ENCODE peak calls at places on chromosomes 6 and 20, in seven cellular contexts. G is GM23338; F is stimulated activated CD8-positive, alpha-beta memory T cell treated with anti-CD3 and anti-CD28 coated beads, Interleukin-15, amount 100 ng/mL, for 4 hours; N is NCI-H1417; E is NCI-H1436 treated with DMSO at 0.1 percent for 48 hours; Z is endothelial cell; S is non-pigmented ciliary epithelial cell. U is an unnamed sample.

GRCh38 chr6:33828764-33829731 is 25.2 kb upstream of the MLN start:
- DNase-seq in F (no peak), S (no peak), E (no peak), Z (no peak), G (no peak), N (peak), U (no peak)

GRCh38 chr6:160519133-160519532 is 144.9 kb downstream of the LPA start:
- DNase-seq in N (no peak), S (no peak), F (no peak), Z (no peak), E (no peak), G (no peak), U (no peak)

GRCh38 chr20:37311710-37312355 is 22.4 kb downstream of the MANBAL start:
- DNase-seq in S (no peak), N (no peak), F (no peak), E (no peak), G (no peak), Z (no peak), U (no peak)

GRCh38 chr20:61934716-61935530 is 130.8 kb downstream of the TAF4 start:
- DNase-seq in F (no peak), G (no peak), Z (no peak), S (peak), E (no peak), N (no peak), U (no peak)

GRCh38 chr6:137272403-137272802 is 53.2 kb upstream of the IFNGR1 start:
- DNase-seq in N (no peak), Z (no peak), E (no peak), G (no peak), F (no peak), S (no peak), U (no peak)

GRCh38 chr20:36493013-36493800 is 48.1 kb upstream of the MYL9 start:
- DNase-seq in S (no peak), G (peak), F (no peak), E (no peak), Z (peak), N (peak), U (no peak)

GRCh38 chr6:170464524-170464979 is 88.6 kb downstream of the PSMB1 start:
- DNase-seq in E (no peak), Z (no peak), G (no peak), F (peak), N (no peak), S (no peak), U (no peak)

GRCh38 chr6:19327684-19328083 is 509.5 kb upstream of the ID4 start:
- DNase-seq in G (no peak), S (no peak), N (peak), F (no peak), Z (no peak), E (no peak), U (no peak)

GRCh38 chr6:110574817-110575216 is 98.4 kb upstream of the SLC22A16 start:
- DNase-seq in F (no peak), E (no peak), S (no peak), G (no peak), Z (no peak), N (no peak), U (no peak)

GRCh38 chr6:68313911-68314310 is 321.2 kb upstream of the ADGRB3 start:
- DNase-seq in E (no peak), N (peak), F (no peak), S (no peak), G (peak), Z (no peak), U (no peak)

GRCh38 chr6:157258878-157259277 is 64.4 kb downstream of the TMEM242 start:
- DNase-seq in E (no peak), N (no peak), F (no peak), Z (no peak), S (no peak), G (no peak), U (no peak)

GRCh38 chr20:52105573-52106422 is 85.8 kb downstream of the ZFP64 start:
- DNase-seq in N (no peak), S (no peak), F (no peak), Z (peak), E (no peak), G (peak), U (peak)

GRCh38 chr6:9126845-9127560 is 691.7 kb upstream of the SLC35B3 start:
- DNase-seq in S (peak), Z (no peak), F (no peak), N (peak), E (peak), G (no peak), U (no peak)

GRCh38 chr6:62707156-62707555 is 421.1 kb upstream of the KHDRBS2 start:
- DNase-seq in N (no peak), G (peak), F (no peak), S (no peak), E (no peak), Z (no peak), U (no peak)

GRCh38 chr20:47753571-47754120 is 31.6 kb downstream of the SULF2 start:
- DNase-seq in E (no peak), G (no peak), Z (no peak), N (no peak), S (no peak), F (no peak), U (no peak)

GRCh38 chr6:108689279-108690161 is 128.8 kb downstream of the FOXO3 start:
- DNase-seq in F (no peak), Z (no peak), G (no peak), E (no peak), N (no peak), S (peak), U (no peak)

GRCh38 chr20:10985536-10985935 is 311.7 kb upstream of the JAG1 start:
- DNase-seq in S (no peak), F (no peak), Z (no peak), N (no peak), G (no peak), E (no peak), U (no peak)

GRCh38 chr6:166032366-166033171 is 135.1 kb downstream of the TBXT start:
- DNase-seq in F (no peak), N (no peak), E (no peak), Z (no peak), S (peak), G (peak), U (no peak)

GRCh38 chr6:108872001-108872974 is 24.1 kb downstream of the ARMC2 start:
- DNase-seq in Z (no peak), F (no peak), N (no peak), S (no peak), E (no peak), G (peak), U (no peak)

GRCh38 chr20:2238601-2239000 is 57.2 kb upstream of the TGM3 start:
- DNase-seq in F (no peak), N (no peak), Z (no peak), S (no peak), E (no peak), G (no peak), U (no peak)

GRCh38 chr6:35776364-35777215 is at the start of gene CLPSL2:
- DNase-seq in Z (no peak), E (no peak), G (peak), F (no peak), S (no peak), N (peak), U (peak)

GRCh38 chr20:63829943-63830820 is 882 bp downstream of the ZBTB46 start:
- DNase-seq in E (no peak), Z (no peak), N (peak), G (peak), S (no peak), F (no peak), U (no peak)

GRCh38 chr6:26172496-26172958 is 85.3 kb downstream of the HFE start:
- DNase-seq in G (peak), N (peak), E (no peak), Z (no peak), F (no peak), S (no peak), U (peak)

GRCh38 chr6:108574457-108575149 is 13.9 kb downstream of the FOXO3 start:
- DNase-seq in F (no peak), N (no peak), S (no peak), E (no peak), G (no peak), Z (no peak), U (no peak)

GRCh38 chr6:147382945-147383554 is 125.4 kb upstream of the SAMD5 start:
- DNase-seq in G (peak), F (no peak), N (peak), E (no peak), Z (no peak), S (no peak), U (no peak)

GRCh38 chr6:52534966-52535390 is 41.9 kb downstream of the TRAM2 start:
- DNase-seq in S (no peak), Z (no peak), N (no peak), F (no peak), G (no peak), E (no peak), U (no peak)

GRCh38 chr20:40868568-40869223 is 159.9 kb upstream of the TOP1 start:
- DNase-seq in G (no peak), F (no peak), S (peak), Z (no peak), N (no peak), E (no peak), U (no peak)

GRCh38 chr6:106226676-106227075 is 98.9 kb downstream of the ATG5 start:
- DNase-seq in G (no peak), Z (no peak), N (no peak), E (no peak), F (no peak), S (no peak), U (no peak)

GRCh38 chr6:5752282-5752681 is 254.4 kb downstream of the NRN1 start:
- DNase-seq in E (peak), F (no peak), G (peak), N (peak), S (peak), Z (no peak), U (peak)

U was measured in NCI-H2081.